ENCODE peak calls at places on chromosome 3, in seven cellular contexts. U is transverse colon, Y is upper lobe of right lung, W is GM23338, Z is adrenal gland, K is A549, V is mucosa of descending colon. J is an unnamed sample.

GRCh38 chr3:112038863-112039262 is 4.3 kb downstream of the TMPRSS7 start:
- DNase-seq in W (no peak), K (no peak), Z (no peak), U (no peak), V (no peak), Y (no peak), J (no peak)

GRCh38 chr3:69379661-69380060 is 6.2 kb downstream of the FRMD4B start:
- DNase-seq in Y (no peak), K (no peak), Z (no peak), U (no peak), V (no peak), W (no peak), J (no peak)

GRCh38 chr3:179991877-179992276 is 44.9 kb downstream of the PEX5L start:
- DNase-seq in Y (no peak), Z (no peak), W (no peak), V (no peak), U (no peak), K (no peak), J (no peak)

GRCh38 chr3:177195941-177196472 is 1.3 kb downstream of the TBL1XR1 start:
- DNase-seq in Y (no peak), V (no peak), U (no peak), K (no peak), Z (no peak), W (no peak), J (no peak)

GRCh38 chr3:25885544-25885943 is 95.7 kb downstream of the OXSM start:
- DNase-seq in W (no peak), K (no peak), Y (no peak), V (no peak), U (no peak), Z (no peak), J (no peak)

GRCh38 chr3:47578691-47579632 is at the start of gene CSPG5:
- DNase-seq in Y (peak; percentile 67), W (peak; percentile 59), V (peak; percentile 48), Z (peak; percentile 39), U (peak; percentile 18), K (no peak), J (peak; percentile 50)

GRCh38 chr3:128547368-128547987 is 54.5 kb upstream of the GATA2 start:
- DNase-seq in Y (peak; percentile 50), Z (no peak), W (no peak), V (no peak), K (no peak), U (no peak), J (no peak)

GRCh38 chr3:189507856-189508255 is 123.3 kb upstream of the TP63 start:
- DNase-seq in Y (no peak), K (no peak), V (no peak), W (no peak), U (no peak), Z (no peak), J (no peak)

GRCh38 chr3:115784739-115785571 is 161.6 kb downstream of the GAP43 start:
- DNase-seq in W (no peak), Y (no peak), V (no peak), U (no peak), K (no peak), Z (peak; percentile 5), J (no peak)

GRCh38 chr3:113531826-113532697 is at the start of gene SIDT1:
- DNase-seq in K (peak; percentile 31), Y (no peak), V (peak; percentile 75), W (peak; percentile 66), U (peak; percentile 77), Z (peak; percentile 35), J (peak; percentile 54)

GRCh38 chr3:138678874-138679392 is 70.4 kb downstream of the FAIM start:
- DNase-seq in W (no peak), Z (no peak), V (no peak), Y (no peak), K (no peak), U (no peak), J (no peak)

GRCh38 chr3:39150803-39151631 is 2.4 kb downstream of the CSRNP1 start:
- DNase-seq in V (peak; percentile 69), W (peak; percentile 95), K (peak; percentile 72), Y (peak; percentile 85), U (peak; percentile 81), Z (peak; percentile 97), J (peak; percentile 85)

GRCh38 chr3:14525685-14526631 is 14.2 kb downstream of the GRIP2 start:
- DNase-seq in V (no peak), W (no peak), U (no peak), Y (peak; percentile 42), K (no peak), Z (peak; percentile 51), J (peak; percentile 29)

GRCh38 chr3:45704544-45704943 is 15.3 kb downstream of the SACM1L start:
- DNase-seq in V (no peak), Z (no peak), Y (no peak), U (no peak), K (no peak), W (no peak), J (no peak)

GRCh38 chr3:101935081-101935480 is 85.8 kb downstream of the NFKBIZ start:
- DNase-seq in K (no peak), Z (no peak), V (no peak), Y (no peak), W (no peak), U (no peak), J (no peak)

GRCh38 chr3:185825639-185826481 is 1.0 kb upstream of the IGF2BP2 start:
- DNase-seq in K (peak; percentile 29), Y (peak; percentile 80), W (peak; percentile 85), U (peak; percentile 76), Z (peak; percentile 35), V (peak; percentile 81), J (peak; percentile 70)

GRCh38 chr3:102941761-102942160 is 506.9 kb downstream of the ZPLD1 start:
- DNase-seq in W (no peak), K (no peak), Z (no peak), V (no peak), U (no peak), Y (no peak), J (no peak)

GRCh38 chr3:98890181-98890882 is 11.2 kb downstream of the DCBLD2 start:
- DNase-seq in U (no peak), V (no peak), K (no peak), W (no peak), Y (no peak), Z (no peak), J (no peak)

GRCh38 chr3:98890960-98891910 is 10.3 kb downstream of the DCBLD2 start:
- DNase-seq in W (no peak), Z (no peak), Y (no peak), U (no peak), K (no peak), V (no peak), J (no peak)

GRCh38 chr3:98894791-98895576 is 6.5 kb downstream of the DCBLD2 start:
- DNase-seq in U (no peak), V (no peak), W (no peak), K (no peak), Z (no peak), Y (no peak), J (no peak)

GRCh38 chr3:98893740-98894139 is 7.8 kb downstream of the DCBLD2 start:
- DNase-seq in U (no peak), V (no peak), W (no peak), Z (no peak), Y (no peak), K (no peak), J (no peak)

DNA sequence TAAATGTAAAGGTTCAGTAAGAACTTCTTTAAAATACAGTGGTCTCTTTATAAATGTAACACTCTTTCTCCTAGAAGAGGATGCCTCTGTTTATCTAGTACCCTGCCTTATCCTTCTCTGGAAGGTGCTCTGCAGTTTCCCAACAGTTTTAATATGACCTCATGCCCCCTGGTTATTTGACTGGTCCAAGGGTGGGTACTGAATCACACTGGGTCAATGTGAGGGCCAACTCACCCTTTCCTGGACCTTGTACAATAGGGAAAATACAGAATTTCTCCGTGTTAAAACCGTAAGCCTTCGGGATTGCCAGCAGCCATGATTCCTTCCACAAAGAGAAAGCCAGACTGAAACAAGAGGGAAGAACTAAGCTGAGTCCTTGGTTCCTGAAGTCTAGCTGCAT is 9.2 kb downstream of the DCBLD2 start:
- DNase-seq in K (no peak), V (no peak), W (no peak), Y (no peak), Z (no peak), U (no peak), J (no peak)
- H3K4me1 ChIP-seq in K (peaks cover 91% of the 10 kb centered on the region), V (no peaks in the 10 kb centered on the region), W (peaks cover 64% of the 10 kb centered on the region), Y (peaks cover 5% of the 10 kb centered on the region), Z (peaks cover 22% of the 10 kb centered on the region), U (peaks cover 24% of the 10 kb centered on the region), J (peaks cover 7% of the 10 kb centered on the region)

GRCh38 chr3:9400626-9401025 is 3.2 kb downstream of the SETD5 start:
- DNase-seq in K (no peak), Y (no peak), V (no peak), Z (no peak), W (peak; percentile 62), U (no peak), J (no peak)

GRCh38 chr3:9403463-9403862 is 6.0 kb downstream of the SETD5 start:
- DNase-seq in W (no peak), Z (no peak), U (no peak), K (no peak), V (no peak), Y (no peak), J (no peak)

GRCh38 chr3:9401986-9402385 is 4.6 kb downstream of the SETD5 start:
- DNase-seq in U (no peak), K (no peak), Z (no peak), W (no peak), Y (no peak), V (no peak), J (no peak)

GRCh38 chr3:9404680-9405079 is 7.3 kb downstream of the SETD5 start:
- DNase-seq in W (no peak), Y (no peak), V (no peak), K (no peak), U (no peak), Z (no peak), J (no peak)

GRCh38 chr3:9402410-9403228 is 5.2 kb downstream of the SETD5 start:
- DNase-seq in U (peak; percentile 74), Z (peak; percentile 40), K (no peak), Y (no peak), V (peak; percentile 70), W (peak; percentile 90), J (no peak)
- H3K4me3 ChIP-seq in U (no peak overlapping the region), Z (no peak overlapping the region), K (peak overlapping the region; percentile 84), Y (no peak overlapping the region), V (no peak overlapping the region), W (peak overlapping the region; percentile 88), J (no peak overlapping the region)

GRCh38 chr3:195849322-195850074 is 37.8 kb upstream of the MUC4 start:
- DNase-seq in V (peak; percentile 47), U (no peak), K (peak; percentile 13), Z (no peak), W (no peak), Y (no peak), J (no peak)
- TF ChIP-seq CTCF in V (no peak), U (no peak), K (peak; percentile 53), Z (no peak), W (peak; percentile 28), Y (peak; percentile 7), J (no peak)

DNA sequence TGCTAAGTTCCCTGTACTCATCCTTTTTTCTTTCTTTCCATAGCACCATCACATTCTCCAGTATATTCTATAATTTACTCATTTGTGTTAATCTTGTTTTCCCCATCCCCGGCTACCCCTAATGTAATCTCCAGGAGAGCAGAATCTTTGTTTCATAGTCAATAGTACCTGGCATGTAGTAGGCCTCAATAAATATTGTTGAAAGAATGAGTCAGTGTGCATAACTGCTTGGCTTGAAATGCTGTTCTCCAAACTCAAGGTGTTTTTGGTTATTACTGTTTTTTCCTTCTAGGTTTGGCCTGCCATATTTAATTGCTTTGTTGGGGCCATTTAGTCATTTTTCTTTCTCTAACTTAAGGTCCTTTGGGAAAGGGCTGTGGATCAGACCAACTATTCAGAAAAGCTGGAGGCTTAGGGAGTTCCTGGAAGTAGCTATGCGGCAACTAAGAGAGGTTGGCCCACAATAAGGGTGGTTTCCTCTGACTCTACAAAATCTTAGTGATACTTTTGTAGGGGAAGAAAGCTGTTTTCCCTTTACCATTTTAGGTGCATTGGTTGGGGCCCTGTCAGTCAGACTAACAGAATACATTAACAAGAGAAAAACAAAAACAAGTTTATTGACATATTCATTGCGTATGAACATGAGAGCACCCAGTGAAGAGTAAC is 28.4 kb downstream of the KAT2B start:
- DNase-seq in W (no peak), Y (no peak), V (no peak), Z (no peak), K (no peak), U (no peak), J (no peak)
- H3K4me1 ChIP-seq in W (peaks cover 21% of the 10 kb centered on the region), Y (peaks cover 5% of the 10 kb centered on the region), V (no peaks in the 10 kb centered on the region), Z (peaks cover 25% of the 10 kb centered on the region), K (peaks cover 12% of the 10 kb centered on the region), U (peaks cover 21% of the 10 kb centered on the region), J (peaks cover 7% of the 10 kb centered on the region)

J was measured in lower lobe of right lung.